ENCODE peak calls at places on chromosomes 11 and 22, in seven cellular contexts. One of them, this sample, is unnamed.
A peak's percentile ranks its signal among the peaks of the same experiment; 100 is the strongest.

GRCh38 chr22:44530106-44530505 is 32.1 kb upstream of the RTL6 start:
- DNase-seq in heart right ventricle: no peak
- DNase-seq in colonic mucosa: no peak
- DNase-seq in PC-3: no peak
- DNase-seq in transverse colon: no peak
- DNase-seq in ovary: no peak
- DNase-seq in right atrium auricular region: no peak
- DNase-seq in this sample: no peak

GRCh38 chr22:49863936-49864335 is 10.3 kb downstream of the ZBED4 start:
- DNase-seq in heart right ventricle: no peak
- DNase-seq in colonic mucosa: no peak
- DNase-seq in PC-3: no peak
- DNase-seq in transverse colon: peak; percentile 4
- DNase-seq in ovary: no peak
- DNase-seq in right atrium auricular region: no peak
- DNase-seq in this sample: no peak

GRCh38 chr11:65379698-65380459 is 2.6 kb downstream of the SLC25A45 start:
- DNase-seq in heart right ventricle: no peak
- DNase-seq in colonic mucosa: no peak
- DNase-seq in PC-3: no peak
- DNase-seq in transverse colon: no peak
- DNase-seq in ovary: no peak
- DNase-seq in right atrium auricular region: no peak
- DNase-seq in this sample: no peak

GRCh38 chr22:20524004-20524481 is 16.6 kb downstream of the MED15 start:
- DNase-seq in heart right ventricle: no peak
- DNase-seq in colonic mucosa: no peak
- DNase-seq in PC-3: peak; percentile 19
- DNase-seq in transverse colon: no peak
- DNase-seq in ovary: no peak
- DNase-seq in right atrium auricular region: no peak
- DNase-seq in this sample: no peak

GRCh38 chr11:111303476-111303875 is 5.1 kb downstream of the POU2AF3 start:
- DNase-seq in heart right ventricle: no peak
- DNase-seq in colonic mucosa: peak; percentile 78
- DNase-seq in PC-3: peak; percentile 67
- DNase-seq in transverse colon: peak; percentile 61
- DNase-seq in ovary: no peak
- DNase-seq in right atrium auricular region: no peak
- DNase-seq in this sample: no peak

GRCh38 chr22:27405672-27406388 is 395.7 kb downstream of the MN1 start:
- DNase-seq in heart right ventricle: peak; percentile 36
- DNase-seq in colonic mucosa: peak; percentile 52
- DNase-seq in PC-3: peak; percentile 68
- DNase-seq in transverse colon: peak; percentile 57
- DNase-seq in ovary: peak; percentile 48
- DNase-seq in right atrium auricular region: no peak
- DNase-seq in this sample: peak; percentile 44

GRCh38 chr11:85590848-85591483 is 36.2 kb downstream of the DLG2 start:
- DNase-seq in heart right ventricle: no peak
- DNase-seq in colonic mucosa: no peak
- DNase-seq in PC-3: peak; percentile 82
- DNase-seq in transverse colon: no peak
- DNase-seq in ovary: no peak
- DNase-seq in right atrium auricular region: no peak
- DNase-seq in this sample: no peak

GRCh38 chr22:20551805-20552449 is 44.5 kb downstream of the MED15 start:
- DNase-seq in heart right ventricle: peak; percentile 46
- DNase-seq in colonic mucosa: no peak
- DNase-seq in PC-3: no peak
- DNase-seq in transverse colon: no peak
- DNase-seq in ovary: no peak
- DNase-seq in right atrium auricular region: no peak
- DNase-seq in this sample: no peak

GRCh38 chr11:13440100-13440855 is 22.7 kb downstream of the BTBD10 start:
- DNase-seq in heart right ventricle: peak; percentile 17
- DNase-seq in colonic mucosa: peak; percentile 39
- DNase-seq in PC-3: peak; percentile 79
- DNase-seq in transverse colon: peak; percentile 27
- DNase-seq in ovary: no peak
- DNase-seq in right atrium auricular region: no peak
- DNase-seq in this sample: peak; percentile 88

GRCh38 chr11:96215094-96215782 is 127.8 kb downstream of the MAML2 start:
- DNase-seq in heart right ventricle: no peak
- DNase-seq in colonic mucosa: peak; percentile 34
- DNase-seq in PC-3: peak; percentile 44
- DNase-seq in transverse colon: peak; percentile 63
- DNase-seq in ovary: peak; percentile 19
- DNase-seq in right atrium auricular region: no peak
- DNase-seq in this sample: no peak

GRCh38 chr22:49646876-49647275 is 180.8 kb downstream of the BRD1 start:
- DNase-seq in heart right ventricle: no peak
- DNase-seq in colonic mucosa: no peak
- DNase-seq in PC-3: no peak
- DNase-seq in transverse colon: no peak
- DNase-seq in ovary: no peak
- DNase-seq in right atrium auricular region: no peak
- DNase-seq in this sample: no peak

GRCh38 chr11:121095561-121095960 is 5.5 kb upstream of the TECTA start:
- DNase-seq in heart right ventricle: no peak
- DNase-seq in colonic mucosa: no peak
- DNase-seq in PC-3: no peak
- DNase-seq in transverse colon: no peak
- DNase-seq in ovary: no peak
- DNase-seq in right atrium auricular region: no peak
- DNase-seq in this sample: no peak

GRCh38 chr11:46345881-46346484 is 1.3 kb upstream of the DGKZ start:
- DNase-seq in heart right ventricle: no peak
- DNase-seq in colonic mucosa: no peak
- DNase-seq in PC-3: no peak
- DNase-seq in transverse colon: no peak
- DNase-seq in ovary: no peak
- DNase-seq in right atrium auricular region: no peak
- DNase-seq in this sample: no peak

GRCh38 chr22:21624120-21624879 is 5.5 kb downstream of the YDJC start:
- DNase-seq in heart right ventricle: no peak
- DNase-seq in colonic mucosa: peak; percentile 41
- DNase-seq in PC-3: peak; percentile 38
- DNase-seq in transverse colon: peak; percentile 23
- DNase-seq in ovary: no peak
- DNase-seq in right atrium auricular region: no peak
- DNase-seq in this sample: no peak

GRCh38 chr11:47257518-47258316 is at the start of gene NR1H3:
- DNase-seq in heart right ventricle: peak; percentile 80
- DNase-seq in colonic mucosa: peak; percentile 82
- DNase-seq in PC-3: peak; percentile 54
- DNase-seq in transverse colon: peak; percentile 82
- DNase-seq in ovary: peak; percentile 88
- DNase-seq in right atrium auricular region: peak; percentile 84
- DNase-seq in this sample: peak; percentile 71

GRCh38 chr11:46200537-46201281 is 76.8 kb upstream of the CREB3L1 start:
- DNase-seq in heart right ventricle: no peak
- DNase-seq in colonic mucosa: no peak
- DNase-seq in PC-3: peak; percentile 61
- DNase-seq in transverse colon: no peak
- DNase-seq in ovary: no peak
- DNase-seq in right atrium auricular region: no peak
- DNase-seq in this sample: peak; percentile 55

GRCh38 chr11:121119444-121119843 is 18.4 kb downstream of the TECTA start:
- DNase-seq in heart right ventricle: no peak
- DNase-seq in colonic mucosa: no peak
- DNase-seq in PC-3: peak; percentile 39
- DNase-seq in transverse colon: no peak
- DNase-seq in ovary: no peak
- DNase-seq in right atrium auricular region: no peak
- DNase-seq in this sample: no peak

GRCh38 chr11:27173545-27173944 is 132.9 kb downstream of the BBOX1 start:
- DNase-seq in heart right ventricle: no peak
- DNase-seq in colonic mucosa: no peak
- DNase-seq in PC-3: no peak
- DNase-seq in transverse colon: no peak
- DNase-seq in ovary: no peak
- DNase-seq in right atrium auricular region: no peak
- DNase-seq in this sample: no peak

GRCh38 chr22:40404251-40405177 is 34.1 kb downstream of the SGSM3 start:
- DNase-seq in heart right ventricle: no peak
- DNase-seq in colonic mucosa: no peak
- DNase-seq in PC-3: no peak
- DNase-seq in transverse colon: no peak
- DNase-seq in ovary: no peak
- DNase-seq in right atrium auricular region: no peak
- DNase-seq in this sample: no peak

GRCh38 chr11:69513196-69513595 is 31.7 kb downstream of the LINC01488 start:
- DNase-seq in heart right ventricle: no peak
- DNase-seq in colonic mucosa: no peak
- DNase-seq in PC-3: no peak
- DNase-seq in transverse colon: no peak
- DNase-seq in ovary: no peak
- DNase-seq in right atrium auricular region: no peak
- DNase-seq in this sample: no peak

GRCh38 chr11:44083906-44084305 is 11.6 kb upstream of the EXT2 start:
- DNase-seq in heart right ventricle: no peak
- DNase-seq in colonic mucosa: no peak
- DNase-seq in PC-3: no peak
- DNase-seq in transverse colon: no peak
- DNase-seq in ovary: no peak
- DNase-seq in right atrium auricular region: no peak
- DNase-seq in this sample: no peak

GRCh38 chr11:72483412-72484186 is 49.3 kb upstream of the CLPB start:
- DNase-seq in heart right ventricle: peak; percentile 34
- DNase-seq in colonic mucosa: peak; percentile 26
- DNase-seq in PC-3: peak; percentile 55
- DNase-seq in transverse colon: no peak
- DNase-seq in ovary: no peak
- DNase-seq in right atrium auricular region: no peak
- DNase-seq in this sample: peak; percentile 30

GRCh38 chr22:31241936-31242335 is 29.8 kb downstream of the LIMK2 start:
- DNase-seq in heart right ventricle: no peak
- DNase-seq in colonic mucosa: no peak
- DNase-seq in PC-3: no peak
- DNase-seq in transverse colon: no peak
- DNase-seq in ovary: no peak
- DNase-seq in right atrium auricular region: no peak
- DNase-seq in this sample: no peak
- TF ChIP-seq CTCF in heart right ventricle: no peak
- TF ChIP-seq CTCF in colonic mucosa: no peak
- TF ChIP-seq CTCF in PC-3: no peak
- TF ChIP-seq CTCF in transverse colon: no peak
- TF ChIP-seq CTCF in ovary: no peak
- TF ChIP-seq CTCF in right atrium auricular region: no peak
- TF ChIP-seq CTCF in this sample: no peak

GRCh38 chr22:39147335-39148023 is 5.0 kb downstream of the CBX7 start:
- DNase-seq in heart right ventricle: no peak
- DNase-seq in colonic mucosa: no peak
- DNase-seq in PC-3: no peak
- DNase-seq in transverse colon: no peak
- DNase-seq in ovary: no peak
- DNase-seq in right atrium auricular region: no peak
- DNase-seq in this sample: no peak
- H3K36me3 ChIP-seq in heart right ventricle: no peaks in the 10 kb centered on the region
- H3K36me3 ChIP-seq in colonic mucosa: no peaks in the 10 kb centered on the region
- H3K36me3 ChIP-seq in PC-3: no peaks in the 10 kb centered on the region
- H3K36me3 ChIP-seq in transverse colon: no peaks in the 10 kb centered on the region
- H3K36me3 ChIP-seq in ovary: no peaks in the 10 kb centered on the region
- H3K36me3 ChIP-seq in right atrium auricular region: no peaks in the 10 kb centered on the region
- H3K36me3 ChIP-seq in this sample: no peaks in the 10 kb centered on the region

GRCh38 chr11:20047755-20048154 is 112.5 kb downstream of the DBX1 start:
- DNase-seq in heart right ventricle: no peak
- DNase-seq in colonic mucosa: no peak
- DNase-seq in PC-3: no peak
- DNase-seq in transverse colon: no peak
- DNase-seq in ovary: no peak
- DNase-seq in right atrium auricular region: no peak
- DNase-seq in this sample: no peak
- H3K27ac ChIP-seq in heart right ventricle: peak overlapping the region; percentile 91
- H3K27ac ChIP-seq in colonic mucosa: no peak overlapping the region
- H3K27ac ChIP-seq in PC-3: no peak overlapping the region
- H3K27ac ChIP-seq in transverse colon: peak overlapping the region; percentile 29
- H3K27ac ChIP-seq in ovary: no peak overlapping the region
- H3K27ac ChIP-seq in right atrium auricular region: peak overlapping the region; percentile 87
- H3K27ac ChIP-seq in this sample: no peak overlapping the region

GRCh38 chr11:61948505-61948904 is 1.6 kb upstream of the BEST1 start:
- DNase-seq in heart right ventricle: no peak
- DNase-seq in colonic mucosa: no peak
- DNase-seq in PC-3: no peak
- DNase-seq in transverse colon: no peak
- DNase-seq in ovary: no peak
- DNase-seq in right atrium auricular region: no peak
- DNase-seq in this sample: no peak

GRCh38 chr11:61947486-61948210 is 2.5 kb upstream of the BEST1 start:
- DNase-seq in heart right ventricle: peak; percentile 89
- DNase-seq in colonic mucosa: peak; percentile 86
- DNase-seq in PC-3: peak; percentile 92
- DNase-seq in transverse colon: peak; percentile 88
- DNase-seq in ovary: peak; percentile 93
- DNase-seq in right atrium auricular region: peak; percentile 97
- DNase-seq in this sample: peak; percentile 87

GRCh38 chr11:61951484-61952135 is 1.5 kb downstream of the BEST1 start:
- DNase-seq in heart right ventricle: no peak
- DNase-seq in colonic mucosa: no peak
- DNase-seq in PC-3: no peak
- DNase-seq in transverse colon: no peak
- DNase-seq in ovary: no peak
- DNase-seq in right atrium auricular region: peak; percentile 55
- DNase-seq in this sample: no peak

GRCh38 chr11:61950035-61950547 is at the start of gene BEST1:
- DNase-seq in heart right ventricle: no peak
- DNase-seq in colonic mucosa: no peak
- DNase-seq in PC-3: no peak
- DNase-seq in transverse colon: no peak
- DNase-seq in ovary: no peak
- DNase-seq in right atrium auricular region: no peak
- DNase-seq in this sample: no peak

GRCh38 chr11:61949169-61950034 is 749 bp upstream of the BEST1 start:
- DNase-seq in heart right ventricle: peak; percentile 78
- DNase-seq in colonic mucosa: peak; percentile 50
- DNase-seq in PC-3: no peak
- DNase-seq in transverse colon: peak; percentile 64
- DNase-seq in ovary: peak; percentile 83
- DNase-seq in right atrium auricular region: peak; percentile 95
- DNase-seq in this sample: peak; percentile 93
- TF ChIP-seq CTCF in heart right ventricle: no peak
- TF ChIP-seq CTCF in colonic mucosa: no peak
- TF ChIP-seq CTCF in PC-3: no peak
- TF ChIP-seq CTCF in transverse colon: no peak
- TF ChIP-seq CTCF in ovary: no peak
- TF ChIP-seq CTCF in right atrium auricular region: no peak
- TF ChIP-seq CTCF in this sample: no peak

GRCh38 chr11:108154591-108154990 is 33.2 kb downstream of the ACAT1 start:
- DNase-seq in heart right ventricle: no peak
- DNase-seq in colonic mucosa: no peak
- DNase-seq in PC-3: no peak
- DNase-seq in transverse colon: no peak
- DNase-seq in ovary: no peak
- DNase-seq in right atrium auricular region: no peak
- DNase-seq in this sample: no peak
- H3K36me3 ChIP-seq in heart right ventricle: no peaks in the 10 kb centered on the region
- H3K36me3 ChIP-seq in colonic mucosa: no peaks in the 10 kb centered on the region
- H3K36me3 ChIP-seq in PC-3: peaks cover 31% of the 10 kb centered on the region
- H3K36me3 ChIP-seq in transverse colon: peaks cover 35% of the 10 kb centered on the region
- H3K36me3 ChIP-seq in ovary: no peaks in the 10 kb centered on the region
- H3K36me3 ChIP-seq in right atrium auricular region: peaks cover 53% of the 10 kb centered on the region
- H3K36me3 ChIP-seq in this sample: no peaks in the 10 kb centered on the region

This sample was measured in adrenal gland.